ENCODE peak calls at places on chromosome 12, in four cellular contexts. Y, C, N and K are unnamed samples.

GRCh38 chr12:103687262-103687661 is 100.2 kb downstream of the STAB2 start:
- DNase-seq in Y (no peak), C (no peak), N (no peak), K (no peak)

GRCh38 chr12:57621497-57622292 is 10.5 kb downstream of the ARHGEF25 start:
- DNase-seq in Y (no peak), C (peak), N (no peak), K (peak)

GRCh38 chr12:111126331-111126730 is 206.0 kb upstream of the MYL2 start:
- DNase-seq in Y (no peak), C (no peak), N (no peak), K (no peak)

GRCh38 chr12:77042834-77043233 is 22.5 kb downstream of the E2F7 start:
- DNase-seq in Y (no peak), C (no peak), N (no peak), K (no peak)

GRCh38 chr12:77065361-77066204 is at the start of gene E2F7:
- DNase-seq in Y (peak), C (peak), N (peak), K (peak)

GRCh38 chr12:109709401-109710278 is 4.0 kb upstream of the FAM222A start:
- DNase-seq in Y (no peak), C (no peak), N (no peak), K (no peak)

GRCh38 chr12:78641837-78642423 is 222.6 kb upstream of the SYT1 start:
- DNase-seq in Y (no peak), C (no peak), N (no peak), K (no peak)

GRCh38 chr12:52175411-52176350 is 16.1 kb downstream of the KRT80 start:
- DNase-seq in Y (no peak), C (no peak), N (peak), K (peak)

GRCh38 chr12:81206425-81206824 is 128.5 kb downstream of the ACSS3 start:
- DNase-seq in Y (no peak), C (no peak), N (no peak), K (no peak)

GRCh38 chr12:60257063-60257462 is 661.2 kb downstream of the SLC16A7 start:
- DNase-seq in Y (no peak), C (no peak), N (peak), K (peak)

GRCh38 chr12:117031843-117032592 is 67.2 kb downstream of the TESC start:
- DNase-seq in Y (no peak), C (no peak), N (no peak), K (no peak)

GRCh38 chr12:53078425-53079225 is 565 bp downstream of the SPRYD3 start:
- DNase-seq in Y (no peak), C (no peak), N (no peak), K (no peak)

GRCh38 chr12:102964872-102965271 is 7.4 kb downstream of the ASCL1 start:
- DNase-seq in Y (no peak), C (no peak), N (no peak), K (no peak)

GRCh38 chr12:26971963-26972362 is 33.7 kb downstream of the FGFR1OP2 start:
- DNase-seq in Y (no peak), C (no peak), N (no peak), K (no peak)

GRCh38 chr12:2095878-2096277 is 43.1 kb downstream of the CACNA1C start:
- DNase-seq in Y (no peak), C (no peak), N (no peak), K (no peak)

GRCh38 chr12:26631846-26632245 is 201.1 kb downstream of the ITPR2 start:
- DNase-seq in Y (no peak), C (no peak), N (no peak), K (peak)

GRCh38 chr12:73185403-73185802 is 913.2 kb downstream of the TRHDE start:
- DNase-seq in Y (no peak), C (no peak), N (no peak), K (no peak)

GRCh38 chr12:129540249-129540648 is 363.6 kb downstream of the TMEM132D start:
- DNase-seq in Y (no peak), C (no peak), N (no peak), K (no peak)

GRCh38 chr12:69284131-69284530 is 44.8 kb downstream of the CPSF6 start:
- DNase-seq in Y (peak), C (peak), N (peak), K (peak)

GRCh38 chr12:51932218-51933076 is 19.1 kb upstream of the ACVR1B start:
- DNase-seq in Y (no peak), C (no peak), N (no peak), K (no peak)

GRCh38 chr12:25977047-25977446 is 18.6 kb downstream of the RASSF8 start:
- DNase-seq in Y (no peak), C (no peak), N (no peak), K (no peak)

GRCh38 chr12:3931721-3932120 is 58.5 kb upstream of the PARP11 start:
- DNase-seq in Y (no peak), C (no peak), N (no peak), K (no peak)

GRCh38 chr12:1660304-1661187 is 30.3 kb upstream of the ADIPOR2 start:
- DNase-seq in Y (no peak), C (no peak), N (peak), K (peak)

GRCh38 chr12:116693259-116694227 is 44.3 kb downstream of the SPRING1 start:
- DNase-seq in Y (no peak), C (peak), N (peak), K (no peak)

GRCh38 chr12:58313091-58313855 is 371.9 kb downstream of the ATP23 start:
- DNase-seq in Y (no peak), C (no peak), N (no peak), K (peak)

GRCh38 chr12:13347241-13348043 is 150.9 kb downstream of the EMP1 start:
- DNase-seq in Y (no peak), C (no peak), N (no peak), K (no peak)

GRCh38 chr12:89765959-89766824 is 57.6 kb upstream of the ATP2B1 start:
- DNase-seq in Y (no peak), C (no peak), N (no peak), K (no peak)

GRCh38 chr12:49825360-49825970 is 2.7 kb downstream of the NCKAP5L start:
- DNase-seq in Y (no peak), C (no peak), N (no peak), K (no peak)

GRCh38 chr12:120228041-120228290 is 27.1 kb upstream of the RPLP0 start:
- DNase-seq in Y (no peak), C (no peak), N (no peak), K (no peak)
- H3K9ac ChIP-seq in Y (no peak), C (no peak), N (peak), K (no peak)

DNA sequence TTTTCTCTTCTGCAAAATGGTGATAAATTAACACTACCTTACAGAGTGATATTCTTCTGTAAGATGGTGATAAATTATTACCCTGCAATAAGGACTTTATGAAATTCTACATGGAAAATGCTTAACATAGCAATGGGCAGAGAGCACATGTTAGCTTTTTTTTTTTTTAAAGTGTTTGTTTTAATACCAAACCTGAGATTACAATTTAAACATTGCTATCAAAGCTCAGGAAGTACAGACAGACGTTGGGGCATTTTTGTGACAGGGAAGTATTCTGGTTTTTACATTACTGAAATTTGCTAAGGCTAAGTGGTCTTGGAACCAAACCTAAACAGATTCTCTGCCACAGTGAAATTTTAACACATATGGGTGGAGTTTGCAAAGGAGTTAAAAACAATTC is 133.1 kb downstream of the FGD4 start:
- DNase-seq in Y (no peak), C (no peak), N (peak), K (no peak)
- TF ChIP-seq POLR2AphosphoS5 in Y (no peak), C (no peak), N (no peak), K (no peak)

GRCh38 chr12:95116773-95117172 is 43.4 kb upstream of the NR2C1 start:
- DNase-seq in Y (no peak), C (no peak), N (no peak), K (no peak)

GRCh38 chr12:95118138-95118787 is 44.8 kb upstream of the NR2C1 start:
- DNase-seq in Y (no peak), C (no peak), N (peak), K (peak)

GRCh38 chr12:95116341-95116740 is 42.9 kb upstream of the NR2C1 start:
- DNase-seq in Y (no peak), C (no peak), N (no peak), K (no peak)

GRCh38 chr12:95115641-95116040 is 42.2 kb upstream of the NR2C1 start:
- DNase-seq in Y (no peak), C (no peak), N (no peak), K (no peak)

DNA sequence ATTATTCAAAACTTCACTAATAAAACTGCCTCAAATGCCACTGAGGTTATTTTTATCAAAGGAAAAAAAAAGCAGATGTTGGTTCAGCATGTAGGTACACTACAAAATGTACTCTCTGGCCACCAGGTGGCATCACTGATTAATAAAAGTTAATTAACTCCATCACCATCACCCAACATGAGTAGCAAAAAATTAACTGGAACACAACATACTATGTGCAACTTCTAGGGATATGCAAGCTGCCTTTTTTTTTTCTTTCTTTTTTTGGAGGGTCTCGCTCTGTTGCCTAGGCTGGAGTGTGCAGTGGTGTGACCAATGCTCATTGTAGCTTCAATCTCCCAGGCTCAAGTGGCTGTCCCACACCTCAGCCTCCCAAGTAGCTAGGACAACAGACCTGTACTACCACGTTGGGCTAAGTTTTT is 43.8 kb upstream of the NR2C1 start:
- DNase-seq in Y (no peak), C (peak), N (peak), K (peak)
- TF ChIP-seq MAX in Y (no peak), C (no peak), N (no peak), K (no peak)

GRCh38 chr12:575129-575502 is 88.1 kb downstream of the NINJ2 start:
- DNase-seq in Y (no peak), C (no peak), N (no peak), K (no peak)
- H3K9ac ChIP-seq in Y (no peak), C (no peak), N (no peak), K (no peak)

GRCh38 chr12:75714462-75715322 is 203.3 kb upstream of the KRR1 start:
- DNase-seq in Y (no peak), C (no peak), N (peak), K (peak)
- TF ChIP-seq POLR2AphosphoS5 in Y (no peak), C (no peak), N (no peak), K (no peak)